ENCODE peak calls at places on chromosomes 3 and 15, in six cellular contexts. D is NCI-H2081, P is left lobe of liver, V is GM04503, X is ELR, Y is SJSA1. G is an unnamed sample.

GRCh38 chr3:162489853-162490252 is 993.2 kb downstream of the OTOL1 start:
- DNase-seq in D (no peak), P (no peak), V (no peak), X (no peak), Y (no peak), G (peak)

GRCh38 chr3:102297259-102297658 is 137.6 kb upstream of the ZPLD1 start:
- DNase-seq in D (no peak), P (no peak), V (no peak), X (no peak), Y (no peak), G (no peak)

GRCh38 chr3:195250473-195251251 is 20.3 kb downstream of the XXYLT1 start:
- DNase-seq in D (peak), P (peak), V (no peak), X (no peak), Y (no peak), G (peak)

GRCh38 chr3:73600293-73600938 is 24.3 kb downstream of the PDZRN3 start:
- DNase-seq in D (no peak), P (no peak), V (peak), X (no peak), Y (no peak), G (no peak)

GRCh38 chr3:188786424-188786823 is 385.3 kb upstream of the TPRG1 start:
- DNase-seq in D (no peak), P (no peak), V (no peak), X (no peak), Y (no peak), G (no peak)

GRCh38 chr3:194833511-194833910 is 147.8 kb downstream of the FAM43A start:
- DNase-seq in D (no peak), P (no peak), V (no peak), X (no peak), Y (no peak), G (no peak)

GRCh38 chr3:11290743-11291680 is 18.8 kb downstream of the ATG7 start:
- DNase-seq in D (no peak), P (no peak), V (no peak), X (peak), Y (peak), G (peak)

GRCh38 chr3:16406579-16406978 is 106.9 kb downstream of the RFTN1 start:
- DNase-seq in D (no peak), P (no peak), V (no peak), X (no peak), Y (no peak), G (no peak)

GRCh38 chr3:79874646-79875045 is 106.8 kb upstream of the ROBO1 start:
- DNase-seq in D (no peak), P (no peak), V (no peak), X (no peak), Y (no peak), G (no peak)

GRCh38 chr15:77144492-77145070 is 73.7 kb upstream of the TSPAN3 start:
- DNase-seq in D (no peak), P (no peak), V (peak), X (peak), Y (peak), G (peak)

GRCh38 chr3:13276438-13277129 is 143.5 kb downstream of the NUP210 start:
- DNase-seq in D (no peak), P (peak), V (no peak), X (no peak), Y (no peak), G (no peak)

GRCh38 chr15:56295433-56295832 is 51.8 kb upstream of the RFX7 start:
- DNase-seq in D (no peak), P (no peak), V (no peak), X (no peak), Y (no peak), G (no peak)

GRCh38 chr3:124032351-124032880 is 40.5 kb upstream of the ROPN1 start:
- DNase-seq in D (peak), P (peak), V (no peak), X (no peak), Y (peak), G (no peak)

GRCh38 chr15:90449206-90449735 is 61.2 kb downstream of the IQGAP1 start:
- DNase-seq in D (no peak), P (no peak), V (no peak), X (peak), Y (no peak), G (peak)

GRCh38 chr3:151210676-151211381 is 7.8 kb upstream of the GPR171 start:
- DNase-seq in D (no peak), P (peak), V (no peak), X (peak), Y (no peak), G (no peak)

GRCh38 chr15:70379938-70380337 is 282.2 kb upstream of the TLE3 start:
- DNase-seq in D (no peak), P (peak), V (no peak), X (no peak), Y (peak), G (no peak)

GRCh38 chr3:55169608-55170010 is 241.8 kb upstream of the LRTM1 start:
- DNase-seq in D (no peak), P (no peak), V (peak), X (peak), Y (peak), G (peak)

GRCh38 chr15:67520276-67520975 is 505 bp upstream of the C15orf61 start:
- DNase-seq in D (no peak), P (no peak), V (no peak), X (no peak), Y (no peak), G (no peak)

GRCh38 chr3:131361464-131362421 is 19.8 kb upstream of the NUDT16 start:
- DNase-seq in D (peak), P (peak), V (no peak), X (no peak), Y (no peak), G (no peak)